ENCODE peak calls at places on chromosome 7, in six cellular contexts. H is K562, U is upper lobe of left lung, R is transverse colon, D is sigmoid colon, F is GM23338. J is an unnamed sample.

GRCh38 chr7:18497082-18497481 is 1.5 kb downstream of the HDAC9 start:
- DNase-seq in H (no peak), F (no peak), R (no peak), D (no peak), U (no peak), J (no peak)

GRCh38 chr7:153641202-153641601 is 411.0 kb upstream of the DPP6 start:
- DNase-seq in D (peak; percentile 86), U (no peak), F (no peak), R (no peak), H (no peak), J (no peak)

GRCh38 chr7:138243430-138243829 is 167.2 kb downstream of the AKR1D1 start:
- DNase-seq in D (no peak), R (no peak), H (peak; percentile 91), F (peak; percentile 98), U (no peak), J (no peak)

GRCh38 chr7:27144799-27145166 is 1.3 kb upstream of the HOXA5 start:
- DNase-seq in D (peak; percentile 65), H (no peak), U (no peak), F (peak; percentile 54), R (peak; percentile 24), J (no peak)

GRCh38 chr7:2042650-2043049 is 190.1 kb downstream of the MAD1L1 start:
- DNase-seq in F (no peak), U (no peak), R (peak; percentile 2), H (no peak), D (peak; percentile 13), J (no peak)

GRCh38 chr7:31407277-31407676 is 66.8 kb upstream of the NEUROD6 start:
- DNase-seq in R (no peak), U (no peak), F (no peak), H (no peak), D (no peak), J (no peak)

GRCh38 chr7:142964502-142965246 is 2.5 kb upstream of the KEL start:
- DNase-seq in H (peak; percentile 88), F (no peak), R (no peak), U (no peak), D (no peak), J (no peak)

GRCh38 chr7:25090374-25090773 is 34.7 kb downstream of the CYCS start:
- DNase-seq in R (no peak), D (no peak), F (no peak), U (no peak), H (no peak), J (no peak)

GRCh38 chr7:3835102-3835501 is 534.0 kb downstream of the SDK1 start:
- DNase-seq in R (peak; percentile 57), U (no peak), D (no peak), F (no peak), H (no peak), J (no peak)

GRCh38 chr7:124130-124949 is 68.0 kb upstream of the FAM20C start:
- DNase-seq in F (peak; percentile 52), D (peak; percentile 55), R (no peak), H (peak; percentile 38), U (no peak), J (no peak)

GRCh38 chr7:121395494-121395960 is 581 bp downstream of the FAM3C start:
- DNase-seq in F (peak; percentile 80), U (peak; percentile 36), D (no peak), R (peak; percentile 51), H (peak; percentile 67), J (no peak)

GRCh38 chr7:105934577-105935185 is 28.4 kb upstream of the CDHR3 start:
- DNase-seq in D (no peak), R (no peak), U (peak; percentile 66), H (peak; percentile 36), F (peak; percentile 72), J (no peak)

GRCh38 chr7:158706710-158707590 is 2.3 kb upstream of the NCAPG2 start:
- DNase-seq in F (no peak), R (no peak), D (no peak), H (no peak), U (no peak), J (no peak)

GRCh38 chr7:158702944-158703343 is 1.7 kb downstream of the NCAPG2 start:
- DNase-seq in D (no peak), H (peak; percentile 61), F (no peak), U (no peak), R (no peak), J (no peak)

GRCh38 chr7:158706273-158706704 is 1.7 kb upstream of the NCAPG2 start:
- DNase-seq in H (peak; percentile 77), F (no peak), D (no peak), U (no peak), R (no peak), J (no peak)

GRCh38 chr7:158705234-158705890 is 758 bp upstream of the NCAPG2 start:
- DNase-seq in H (peak; percentile 43), F (peak; percentile 44), D (no peak), R (no peak), U (no peak), J (no peak)

DNA sequence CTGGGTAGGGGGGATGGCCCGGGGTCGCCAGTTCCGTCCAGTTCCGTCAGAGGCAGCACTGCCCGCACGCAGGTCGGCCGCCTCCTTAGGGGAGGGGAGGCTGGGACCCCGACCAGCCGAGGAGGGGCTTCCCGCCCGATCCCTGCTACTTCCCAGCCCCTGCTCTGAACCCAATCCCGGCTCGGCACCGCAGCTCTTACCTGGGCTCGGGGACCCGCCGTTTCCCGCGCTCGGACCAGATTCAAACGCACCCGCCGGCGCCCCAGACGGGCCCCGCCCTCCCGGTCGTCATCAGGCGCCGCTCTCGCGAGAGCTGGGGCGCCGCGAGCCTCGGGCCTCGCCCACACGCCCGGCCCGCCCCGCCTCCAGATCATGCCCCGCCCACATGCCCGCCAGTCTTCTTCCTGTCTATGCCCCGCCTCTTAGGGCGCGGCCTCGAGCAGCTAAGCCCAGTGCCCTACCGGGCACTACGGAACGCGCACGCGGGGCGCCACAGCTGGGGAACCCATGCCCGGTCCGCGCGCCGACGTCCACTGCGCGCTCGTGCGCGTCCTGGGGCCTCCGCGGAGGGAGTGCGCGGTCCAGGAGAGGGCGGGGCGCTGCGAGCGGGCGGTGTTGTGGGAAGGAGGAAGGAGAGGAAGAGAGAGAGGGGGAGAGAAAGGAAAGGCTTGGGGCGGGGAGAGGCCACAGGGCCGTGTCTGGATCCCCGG is at the start of gene NCAPG2:
- DNase-seq in H (peak; percentile 99), F (peak; percentile 97), R (peak; percentile 99), U (peak; percentile 99), D (peak; percentile 99), J (peak; percentile 97)
- TF ChIP-seq POLR2AphosphoS5 in H (peak; percentile 91), F (peak; percentile 98), R (peak; percentile 94), U (peak; percentile 97), D (peak; percentile 91), J (peak; percentile 96)

GRCh38 chr7:5429857-5430611 is 6.4 kb upstream of the TNRC18 start:
- DNase-seq in R (peak; percentile 69), D (peak; percentile 84), F (peak; percentile 63), H (peak; percentile 55), U (peak; percentile 48), J (no peak)
- TF ChIP-seq POLR2AphosphoS5 in R (peak; percentile 35), D (no peak), F (no peak), H (no peak), U (no peak), J (no peak)

GRCh38 chr7:157023589-157023905 is 13.1 kb upstream of the MNX1 start:
- DNase-seq in D (no peak), U (no peak), R (no peak), H (no peak), F (no peak), J (no peak)
- TF ChIP-seq POLR2AphosphoS5 in D (no peak), U (no peak), R (no peak), H (no peak), F (no peak), J (no peak)

GRCh38 chr7:38310601-38311057 is 37.2 kb upstream of the TARP start:
- DNase-seq in D (no peak), H (peak; percentile 30), U (peak; percentile 68), R (peak; percentile 26), F (no peak), J (no peak)
- TF ChIP-seq POLR2AphosphoS5 in D (no peak), H (no peak), U (no peak), R (no peak), F (no peak), J (no peak)

GRCh38 chr7:97735075-97735474 is 3.2 kb downstream of the TAC1 start:
- DNase-seq in U (no peak), D (no peak), H (no peak), F (no peak), R (no peak), J (no peak)

GRCh38 chr7:97732567-97733275 is 835 bp downstream of the TAC1 start:
- DNase-seq in R (no peak), H (no peak), F (peak; percentile 47), U (no peak), D (no peak), J (no peak)

GRCh38 chr7:97733276-97734206 is 1.7 kb downstream of the TAC1 start:
- DNase-seq in R (no peak), H (no peak), D (no peak), U (no peak), F (peak; percentile 75), J (no peak)

GRCh38 chr7:97734255-97734654 is 2.4 kb downstream of the TAC1 start:
- DNase-seq in U (no peak), H (no peak), R (no peak), D (no peak), F (no peak), J (no peak)

DNA sequence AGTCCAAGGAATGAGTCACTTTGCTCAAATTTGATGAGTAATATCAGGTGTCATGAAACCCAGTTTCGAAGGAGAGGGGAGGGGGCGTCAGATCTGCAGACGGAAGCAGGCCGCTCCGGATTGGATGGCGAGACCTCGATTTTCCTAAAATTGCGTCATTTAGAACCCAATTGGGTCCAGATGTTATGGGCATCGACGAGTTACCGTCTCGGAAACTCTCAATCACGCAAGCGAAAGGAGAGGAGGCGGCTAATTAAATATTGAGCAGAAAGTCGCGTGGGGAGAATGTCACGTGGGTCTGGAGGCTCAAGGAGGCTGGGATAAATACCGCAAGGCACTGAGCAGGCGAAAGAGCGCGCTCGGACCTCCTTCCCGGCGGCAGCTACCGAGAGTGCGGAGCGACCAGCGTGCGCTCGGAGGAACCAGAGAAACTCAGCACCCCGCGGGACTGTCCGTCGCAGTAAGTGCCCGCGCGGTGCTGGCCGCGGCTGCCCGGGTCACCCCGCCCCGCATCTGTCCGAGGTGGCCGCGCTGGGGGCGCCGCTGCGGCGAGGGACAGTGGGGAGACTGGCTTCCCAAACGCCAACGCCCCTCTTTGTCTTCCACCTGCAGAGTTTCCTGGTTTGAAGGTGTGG is at the start of gene TAC1:
- DNase-seq in R (no peak), F (peak; percentile 74), D (no peak), H (no peak), U (no peak), J (no peak)
- TF ChIP-seq POLR2AphosphoS5 in R (no peak), F (peak; percentile 42), D (no peak), H (no peak), U (no peak), J (no peak)